ENCODE peak calls at places on chromosomes 5 and 9, in five cellular contexts. O is cardiac muscle cell; E is lower lobe of right lung; J is CD8-positive, alpha-beta T cell; N is heart left ventricle. I is an unnamed sample.
A peak's percentile ranks its signal among the peaks of the same experiment; 100 is the strongest.

GRCh38 chr9:14165376-14166035 is 148.4 kb downstream of the NFIB start:
- DNase-seq in O (peak; percentile 28), E (no peak), J (no peak), N (no peak), I (no peak)

GRCh38 chr9:131149678-131150033 is 24.3 kb downstream of the NUP214 start:
- DNase-seq in O (no peak), E (no peak), J (no peak), N (no peak), I (no peak)

GRCh38 chr5:131622633-131623032 is 12.4 kb downstream of the RAPGEF6 start:
- DNase-seq in O (peak; percentile 64), E (no peak), J (no peak), N (no peak), I (no peak)

GRCh38 chr5:59450245-59450644 is 443.3 kb downstream of the PDE4D start:
- DNase-seq in O (no peak), E (no peak), J (no peak), N (no peak), I (no peak)

GRCh38 chr5:171661146-171661545 is 124.5 kb upstream of the SMIM23 start:
- DNase-seq in O (peak; percentile 10), E (no peak), J (no peak), N (no peak), I (no peak)

GRCh38 chr5:54838843-54839242 is 146.6 kb downstream of the ESM1 start:
- DNase-seq in O (no peak), E (no peak), J (no peak), N (no peak), I (no peak)

GRCh38 chr9:75085640-75086039 is 2.3 kb downstream of the NMRK1 start:
- DNase-seq in O (no peak), E (no peak), J (no peak), N (no peak), I (no peak)

GRCh38 chr9:95366731-95367325 is 49.3 kb upstream of the FANCC start:
- DNase-seq in O (peak; percentile 22), E (no peak), J (no peak), N (no peak), I (no peak)

GRCh38 chr9:2494571-2494970 is 127.0 kb upstream of the VLDLR start:
- DNase-seq in O (peak; percentile 80), E (no peak), J (no peak), N (no peak), I (no peak)

GRCh38 chr9:89632136-89633135 is 27.6 kb downstream of the GADD45G start:
- DNase-seq in O (no peak), E (no peak), J (no peak), N (no peak), I (no peak)

GRCh38 chr5:65734921-65735320 is 12.9 kb downstream of the NLN start:
- DNase-seq in O (no peak), E (no peak), J (no peak), N (no peak), I (no peak)

GRCh38 chr5:74543162-74543995 is 97.1 kb downstream of the ENC1 start:
- DNase-seq in O (peak; percentile 89), E (no peak), J (no peak), N (no peak), I (no peak)

GRCh38 chr5:132607133-132607532 is 50.4 kb downstream of the RAD50 start:
- DNase-seq in O (no peak), E (no peak), J (no peak), N (no peak), I (no peak)

GRCh38 chr9:135520916-135521607 is at the start of gene LCN1:
- DNase-seq in O (no peak), E (no peak), J (no peak), N (peak; percentile 54), I (no peak)

GRCh38 chr9:14030350-14030823 is 283.6 kb downstream of the NFIB start:
- DNase-seq in O (peak; percentile 94), E (no peak), J (no peak), N (no peak), I (no peak)

GRCh38 chr5:173479711-173480110 is 136.7 kb downstream of the BOD1 start:
- DNase-seq in O (no peak), E (no peak), J (no peak), N (no peak), I (no peak)

GRCh38 chr9:10127867-10128266 is 484.9 kb downstream of the PTPRD start:
- DNase-seq in O (no peak), E (no peak), J (no peak), N (no peak), I (no peak)

GRCh38 chr9:19665146-19665863 is 123.5 kb downstream of the SLC24A2 start:
- DNase-seq in O (no peak), E (no peak), J (no peak), N (no peak), I (no peak)

GRCh38 chr5:135213034-135213386 is 179.0 kb upstream of the PITX1 start:
- DNase-seq in O (no peak), E (no peak), J (no peak), N (no peak), I (no peak)

GRCh38 chr5:125549322-125549871 is 803.0 kb upstream of the ZNF608 start:
- DNase-seq in O (peak; percentile 56), E (no peak), J (no peak), N (no peak), I (no peak)

GRCh38 chr5:139134906-139135305 is 63.3 kb downstream of the SIL1 start:
- DNase-seq in O (no peak), E (no peak), J (no peak), N (no peak), I (no peak)

GRCh38 chr5:172095368-172095960 is 89.0 kb upstream of the FBXW11 start:
- DNase-seq in O (no peak), E (no peak), J (no peak), N (peak; percentile 62), I (no peak)

GRCh38 chr5:147628054-147628895 is 118.4 kb upstream of the DPYSL3 start:
- DNase-seq in O (peak; percentile 80), E (no peak), J (peak; percentile 36), N (no peak), I (no peak)

GRCh38 chr9:101387871-101388506 is 3.2 kb upstream of the BAAT start:
- DNase-seq in O (peak; percentile 67), E (no peak), J (no peak), N (no peak), I (no peak)

GRCh38 chr5:135223891-135224625 is 175.0 kb downstream of the MACROH2A1 start:
- DNase-seq in O (no peak), E (peak; percentile 16), J (no peak), N (no peak), I (no peak)

GRCh38 chr9:5110867-5111681 is 74.4 kb downstream of the INSL6 start:
- DNase-seq in O (no peak), E (no peak), J (no peak), N (no peak), I (no peak)

DNA sequence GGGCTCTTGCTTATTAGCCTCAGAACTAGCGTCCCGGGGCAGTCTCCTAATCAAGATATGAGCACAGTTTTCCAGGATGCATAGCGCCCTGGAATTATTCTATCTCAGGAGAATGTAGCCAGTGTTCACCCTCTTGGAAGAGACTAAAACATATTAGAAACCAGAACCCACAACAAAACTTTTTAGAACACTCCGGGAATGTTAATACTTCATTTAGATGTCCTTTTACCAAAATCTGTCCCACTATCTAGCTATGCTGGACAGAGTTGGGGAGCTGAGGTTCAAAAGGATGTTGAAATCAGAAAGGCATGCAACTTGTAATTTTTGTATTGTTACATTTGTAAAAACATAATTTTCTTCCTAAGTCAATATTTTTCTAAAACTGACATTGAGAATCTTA is 386.5 kb upstream of the RFX3 start:
- DNase-seq in O (peak; percentile 50), E (no peak), J (no peak), N (no peak), I (no peak)
- H3K4me1 ChIP-seq in O (no peaks in the 10 kb centered on the region), E (no peaks in the 10 kb centered on the region), J (no peaks in the 10 kb centered on the region), N (peaks cover 4% of the 10 kb centered on the region), I (peaks cover under 1% of the 10 kb centered on the region)

GRCh38 chr5:126746290-126746689 is 30.6 kb upstream of the LMNB1 start:
- DNase-seq in O (peak; percentile 16), E (no peak), J (no peak), N (no peak), I (no peak)

GRCh38 chr5:126744842-126745241 is 32.1 kb upstream of the LMNB1 start:
- DNase-seq in O (no peak), E (no peak), J (no peak), N (no peak), I (no peak)

GRCh38 chr5:126745259-126745992 is 31.5 kb upstream of the LMNB1 start:
- DNase-seq in O (no peak), E (no peak), J (no peak), N (no peak), I (no peak)

GRCh38 chr5:126741361-126741760 is 35.6 kb upstream of the LMNB1 start:
- DNase-seq in O (no peak), E (no peak), J (no peak), N (no peak), I (no peak)

DNA sequence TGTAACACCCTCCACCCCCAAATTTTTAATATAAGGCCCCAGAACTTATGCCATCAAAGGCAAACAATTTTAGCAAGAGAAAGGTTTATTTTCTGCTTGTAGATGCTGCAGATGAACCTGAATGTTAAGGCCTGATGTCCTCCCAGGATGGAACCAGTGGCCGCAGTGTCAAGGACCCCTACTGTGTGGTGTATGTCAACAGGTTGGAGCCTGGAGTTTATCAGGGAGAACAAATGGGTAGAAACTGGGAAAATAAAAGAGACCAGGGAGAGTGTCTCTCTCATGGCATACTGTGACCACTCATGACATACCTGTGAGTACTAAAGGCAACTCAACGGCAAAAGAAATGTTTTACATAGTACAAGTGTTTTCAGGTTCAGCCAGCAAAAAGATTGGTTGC is 34.5 kb upstream of the LMNB1 start:
- DNase-seq in O (no peak), E (no peak), J (no peak), N (no peak), I (no peak)
- H3K27ac ChIP-seq in O (peak overlapping the region; percentile 30), E (no peak overlapping the region), J (no peak overlapping the region), N (no peak overlapping the region), I (no peak overlapping the region)

DNA sequence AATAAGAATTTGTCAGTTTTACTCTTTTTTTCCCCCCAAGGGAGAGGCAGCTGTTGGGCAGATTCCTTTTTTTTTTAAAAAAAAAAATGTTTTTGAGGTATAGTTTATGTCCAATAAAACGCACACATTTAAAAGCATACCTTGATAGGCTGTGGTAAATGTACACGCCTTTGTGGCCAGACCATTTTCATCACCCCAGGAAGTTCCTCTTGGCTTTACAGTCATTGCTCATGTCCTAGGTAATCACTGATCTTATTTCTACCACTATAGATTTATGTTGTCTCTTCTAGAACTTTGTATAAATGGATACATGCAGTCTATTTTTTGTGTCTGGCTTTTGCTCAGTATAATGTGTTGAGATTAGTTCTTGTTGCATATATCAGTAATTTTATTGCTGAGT is 9.8 kb downstream of the SUB1 start:
- DNase-seq in O (no peak), E (no peak), J (no peak), N (no peak), I (no peak)
- H3K36me3 ChIP-seq in O (peaks cover 68% of the 10 kb centered on the region), E (peaks cover 94% of the 10 kb centered on the region), J (peaks cover 60% of the 10 kb centered on the region), N (peaks cover 100% of the 10 kb centered on the region), I (peaks cover 95% of the 10 kb centered on the region)

GRCh38 chr9:12740845-12741244 is 34.0 kb upstream of the LURAP1L start:
- DNase-seq in O (no peak), E (no peak), J (no peak), N (no peak), I (no peak)

GRCh38 chr9:12738296-12738695 is 36.5 kb upstream of the LURAP1L start:
- DNase-seq in O (no peak), E (no peak), J (no peak), N (no peak), I (no peak)

GRCh38 chr9:12737871-12738270 is 36.9 kb upstream of the LURAP1L start:
- DNase-seq in O (no peak), E (no peak), J (no peak), N (no peak), I (no peak)

GRCh38 chr9:12735669-12736068 is 39.2 kb upstream of the LURAP1L start:
- DNase-seq in O (no peak), E (no peak), J (no peak), N (no peak), I (no peak)

GRCh38 chr9:12739014-12739413 is 35.8 kb upstream of the LURAP1L start:
- DNase-seq in O (no peak), E (no peak), J (no peak), N (no peak), I (no peak)
- H3K4me1 ChIP-seq in O (no peaks in the 10 kb centered on the region), E (no peaks in the 10 kb centered on the region), J (no peaks in the 10 kb centered on the region), N (peaks cover 5% of the 10 kb centered on the region), I (no peaks in the 10 kb centered on the region)